ENCODE peak calls at places on chromosomes 7 and 10, in four cellular contexts. J, G, R and P are unnamed samples.

GRCh38 chr7:73770002-73770859 is at the start of gene CLDN3:
- DNase-seq in J (peak; percentile 88), R (peak; percentile 93), G (no peak), P (no peak)

GRCh38 chr10:88027570-88027969 is 164.1 kb downstream of the PTEN start:
- DNase-seq in R (peak; percentile 51), J (no peak), G (peak; percentile 36), P (peak; percentile 56)

GRCh38 chr10:25336330-25336729 is 161.5 kb downstream of the GPR158 start:
- DNase-seq in R (no peak), G (no peak), J (no peak), P (no peak)

GRCh38 chr7:79453266-79453557 is 255 bp downstream of the MAGI2 start:
- DNase-seq in J (no peak), G (no peak), R (no peak), P (no peak)

GRCh38 chr10:78856421-78856820 is 212.3 kb upstream of the ZMIZ1 start:
- DNase-seq in J (no peak), G (peak; percentile 77), R (no peak), P (peak; percentile 66)

GRCh38 chr7:29748286-29749099 is 57.8 kb upstream of the WIPF3 start:
- DNase-seq in R (no peak), J (peak; percentile 71), G (no peak), P (no peak)

GRCh38 chr10:79939969-79940368 is 8.9 kb downstream of the SFTPD start:
- DNase-seq in G (no peak), R (no peak), J (no peak), P (peak; percentile 21)

GRCh38 chr7:100719523-100720319 is 547 bp upstream of the EPO start:
- DNase-seq in G (no peak), J (no peak), R (no peak), P (no peak)

GRCh38 chr7:12303507-12303906 is 92.4 kb downstream of the TMEM106B start:
- DNase-seq in J (no peak), G (no peak), R (no peak), P (no peak)

GRCh38 chr7:19939746-19940145 is 166.3 kb upstream of the TMEM196 start:
- DNase-seq in J (no peak), G (no peak), R (no peak), P (no peak)

GRCh38 chr10:19328582-19328981 is 280.0 kb downstream of the MALRD1 start:
- DNase-seq in R (no peak), G (no peak), J (no peak), P (no peak)

GRCh38 chr7:79282882-79283602 is 170.4 kb downstream of the MAGI2 start:
- DNase-seq in R (no peak), G (no peak), J (no peak), P (no peak)

GRCh38 chr10:32938554-32939061 is 19.4 kb downstream of the ITGB1 start:
- DNase-seq in G (peak; percentile 48), R (no peak), J (peak; percentile 37), P (no peak)

GRCh38 chr7:151157645-151158329 is 9.7 kb downstream of the GBX1 start:
- DNase-seq in G (no peak), J (no peak), R (no peak), P (no peak)

GRCh38 chr10:90274721-90275468 is 573.5 kb downstream of the KIF20B start:
- DNase-seq in J (peak; percentile 2), G (no peak), R (no peak), P (no peak)

GRCh38 chr10:32374605-32375004 is 27.6 kb upstream of the EPC1 start:
- DNase-seq in J (no peak), G (no peak), R (no peak), P (no peak)

GRCh38 chr10:102040305-102040704 is 15.7 kb downstream of the ARMH3 start:
- DNase-seq in G (no peak), R (no peak), J (no peak), P (no peak)

GRCh38 chr10:113027574-113028392 is 77.7 kb downstream of the TCF7L2 start:
- DNase-seq in G (no peak), J (peak; percentile 84), R (no peak), P (no peak)

DNA sequence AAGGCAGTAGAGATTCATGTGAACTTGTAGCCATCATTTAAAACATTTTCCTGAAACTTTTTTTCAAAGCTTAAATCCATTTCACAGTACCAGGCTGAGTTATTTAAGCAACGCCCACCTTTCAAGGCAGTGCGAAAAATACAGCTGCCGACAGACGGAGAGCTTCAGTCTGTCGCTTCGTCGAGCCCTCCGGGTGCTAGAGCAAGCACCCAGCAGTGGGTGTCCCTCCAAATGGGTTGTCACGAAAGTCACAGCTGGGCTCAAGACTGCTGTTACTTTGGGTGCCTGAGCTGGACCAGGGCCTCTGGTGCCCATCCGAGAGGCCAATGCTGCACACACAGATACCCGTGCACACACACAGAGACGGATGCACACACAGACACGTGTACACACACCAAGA is 135.6 kb downstream of the TCERG1L start:
- DNase-seq in R (no peak), G (no peak), J (no peak), P (no peak)
- H3K9me3 ChIP-seq in R (no peaks in the 10 kb centered on the region), G (no peaks in the 10 kb centered on the region), J (no peaks in the 10 kb centered on the region), P (no peaks in the 10 kb centered on the region)

DNA sequence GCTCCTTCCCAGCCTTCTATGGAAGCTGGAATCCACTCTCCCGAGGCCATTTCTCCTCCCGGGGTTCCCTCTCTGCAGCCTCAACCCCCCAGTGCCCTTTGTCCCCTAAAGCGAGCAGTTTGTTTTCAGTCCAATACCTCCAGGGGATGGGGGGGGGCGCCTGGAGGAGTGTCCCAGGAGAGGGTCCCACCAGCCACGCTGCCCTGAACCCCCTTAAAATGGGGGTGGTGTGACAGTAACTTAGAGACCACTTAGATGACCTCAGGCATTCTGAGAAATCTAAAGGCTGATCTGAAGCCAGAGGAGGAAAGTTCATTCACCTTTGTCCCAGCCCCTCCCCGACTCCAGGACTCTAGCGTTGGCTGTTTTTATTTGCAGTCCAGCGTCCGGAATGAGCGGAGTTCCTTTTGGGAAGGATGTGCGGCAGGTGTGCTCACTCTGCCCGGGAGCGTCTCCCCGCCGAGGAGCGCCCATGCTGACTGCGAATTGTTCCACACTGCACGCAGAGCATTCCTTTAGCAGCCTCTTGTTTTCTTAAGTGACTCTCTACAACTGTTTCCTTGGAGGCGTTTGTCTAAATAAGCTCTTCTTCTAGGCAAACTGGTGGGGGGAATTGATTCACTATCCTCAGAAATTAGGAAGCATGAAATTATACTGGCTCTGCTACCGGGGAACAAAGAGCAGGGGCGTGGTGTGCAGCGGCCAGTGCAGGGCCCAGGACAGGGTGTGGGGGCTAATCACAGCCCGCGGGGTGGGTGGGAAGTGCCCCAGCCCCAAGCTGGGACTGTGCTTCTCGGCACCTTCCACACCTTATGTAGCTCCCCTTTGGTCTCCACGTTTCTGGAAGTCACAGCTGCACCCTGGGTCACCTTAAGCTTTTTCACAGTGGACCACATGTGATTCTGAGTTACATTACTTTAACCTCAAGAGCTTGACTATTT is 46.3 kb downstream of the SYPL1 start:
- DNase-seq in G (no peak), R (no peak), J (peak; percentile 67), P (no peak)
- H3K4me3 ChIP-seq in G (peak overlapping the region; percentile 34), R (peak overlapping the region; percentile 38), J (no peak overlapping the region), P (no peak overlapping the region)

DNA sequence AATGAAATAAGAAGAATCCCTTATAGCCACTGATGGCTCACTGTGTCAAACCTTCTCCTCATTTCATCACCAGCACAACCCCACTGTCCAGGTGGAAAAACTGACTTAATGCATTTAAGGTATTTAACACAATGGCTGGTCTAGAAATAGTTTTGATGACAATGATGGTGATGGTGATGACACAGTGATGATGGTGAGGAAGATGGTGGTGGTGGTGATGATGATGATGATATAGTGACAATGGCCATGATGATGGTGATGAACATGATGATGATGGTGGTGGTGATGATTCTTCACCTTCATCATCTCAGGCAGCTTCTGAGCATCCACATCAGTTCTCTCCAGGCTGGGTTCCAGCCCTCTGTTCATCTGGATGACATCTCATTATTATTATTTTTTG is 186.6 kb downstream of the TCERG1L start:
- DNase-seq in R (no peak), J (no peak), G (no peak), P (no peak)
- H3K9me3 ChIP-seq in R (no peaks in the 10 kb centered on the region), J (no peaks in the 10 kb centered on the region), G (no peaks in the 10 kb centered on the region), P (no peaks in the 10 kb centered on the region)

GRCh38 chr7:27104244-27105149 is 2.0 kb upstream of the HOXA2 start:
- DNase-seq in J (no peak), R (no peak), G (no peak), P (no peak)
- H3K4me3 ChIP-seq in J (no peak overlapping the region), R (peak overlapping the region; percentile 58), G (peak overlapping the region; percentile 39), P (peak overlapping the region; percentile 1)

GRCh38 chr10:124754227-124754626 is 10.0 kb upstream of the FAM53B start:
- DNase-seq in R (no peak), J (no peak), G (no peak), P (no peak)

GRCh38 chr10:124755581-124755980 is 11.4 kb upstream of the FAM53B start:
- DNase-seq in J (no peak), G (no peak), R (no peak), P (no peak)

GRCh38 chr10:124756156-124756555 is 12.0 kb upstream of the FAM53B start:
- DNase-seq in R (no peak), J (no peak), G (no peak), P (no peak)
- H3K9me3 ChIP-seq in R (no peaks in the 10 kb centered on the region), J (no peaks in the 10 kb centered on the region), G (no peaks in the 10 kb centered on the region), P (no peaks in the 10 kb centered on the region)

GRCh38 chr7:98618786-98619185 is 1.7 kb downstream of the NPTX2 start:
- DNase-seq in G (no peak), J (no peak), R (no peak), P (no peak)
- H3K4me3 ChIP-seq in G (no peak overlapping the region), J (no peak overlapping the region), R (no peak overlapping the region), P (peak overlapping the region; percentile 6)

GRCh38 chr7:145398758-145399157 is 562.9 kb upstream of the TPK1 start:
- DNase-seq in R (no peak), G (no peak), J (peak; percentile 62), P (no peak)
- H3K9me3 ChIP-seq in R (no peaks in the 10 kb centered on the region), G (peaks cover 7% of the 10 kb centered on the region), J (peaks cover 3% of the 10 kb centered on the region), P (peaks cover 3% of the 10 kb centered on the region)

GRCh38 chr7:16753102-16753931 is at the start of gene TSPAN13:
- DNase-seq in G (peak; percentile 88), J (peak; percentile 96), R (peak; percentile 93), P (peak; percentile 89)

GRCh38 chr7:16758634-16759602 is 5.4 kb downstream of the TSPAN13 start:
- DNase-seq in R (no peak), J (no peak), G (no peak), P (no peak)

GRCh38 chr7:16754869-16755317 is 1.3 kb downstream of the TSPAN13 start:
- DNase-seq in R (no peak), G (no peak), J (no peak), P (no peak)

GRCh38 chr7:16753932-16754571 is 497 bp downstream of the TSPAN13 start:
- DNase-seq in R (peak; percentile 62), G (peak; percentile 56), J (peak; percentile 89), P (peak; percentile 49)

GRCh38 chr7:16755397-16755796 is 1.8 kb downstream of the TSPAN13 start:
- DNase-seq in G (no peak), R (no peak), J (no peak), P (no peak)
- H3K4me3 ChIP-seq in G (peak overlapping the region; percentile 76), R (peak overlapping the region; percentile 75), J (no peak overlapping the region), P (no peak overlapping the region)